ENCODE peak calls at places on chromosomes 3 and 15, in six cellular contexts. K, E, W, G, U and Q are unnamed samples.

GRCh38 chr3:190972840-190973270 is 110.4 kb upstream of the GMNC start:
- DNase-seq in K (no peak), W (no peak), U (no peak), E (no peak), G (no peak), Q (peak)

GRCh38 chr15:60932051-60932915 is 296.8 kb downstream of the RORA start:
- DNase-seq in E (no peak), K (peak), U (no peak), W (peak), G (peak), Q (peak)

GRCh38 chr3:8145661-8146060 is 356.0 kb upstream of the LMCD1 start:
- DNase-seq in K (no peak), G (no peak), E (no peak), W (no peak), U (no peak), Q (no peak)

GRCh38 chr15:41695750-41696436 is 35.7 kb downstream of the MGA start:
- DNase-seq in G (peak), W (no peak), U (no peak), E (no peak), K (peak), Q (peak)

GRCh38 chr15:66842710-66843441 is 140.8 kb downstream of the SMAD6 start:
- DNase-seq in U (peak), E (peak), G (peak), W (peak), K (no peak), Q (peak)

GRCh38 chr3:48222616-48223513 is at the start of gene CAMP:
- DNase-seq in W (peak), G (peak), E (peak), K (no peak), U (peak), Q (peak)

GRCh38 chr3:116052602-116053001 is 392.7 kb downstream of the LSAMP start:
- DNase-seq in W (no peak), G (no peak), K (no peak), E (no peak), U (no peak), Q (no peak)

GRCh38 chr3:158668506-158668905 is 3.9 kb downstream of the LXN start:
- DNase-seq in G (peak), E (no peak), W (no peak), K (no peak), U (no peak), Q (peak)

GRCh38 chr15:70488002-70488605 is 275.3 kb downstream of the UACA start:
- DNase-seq in W (peak), G (peak), E (peak), U (peak), K (no peak), Q (no peak)

GRCh38 chr15:99441871-99442267 is 123.9 kb upstream of the MEF2A start:
- DNase-seq in G (no peak), E (no peak), U (no peak), K (no peak), W (no peak), Q (no peak)

GRCh38 chr3:30631237-30631961 is 25.0 kb downstream of the TGFBR2 start:
- DNase-seq in U (no peak), K (peak), W (no peak), E (no peak), G (peak), Q (no peak)

GRCh38 chr3:194275231-194275671 is 75.9 kb downstream of the CPN2 start:
- DNase-seq in K (no peak), U (no peak), G (peak), W (no peak), E (peak), Q (no peak)

GRCh38 chr3:58580826-58581327 is 3.7 kb upstream of the FAM107A start:
- DNase-seq in K (no peak), G (no peak), U (no peak), W (no peak), E (no peak), Q (no peak)

GRCh38 chr3:18111702-18112311 is 313.3 kb downstream of the SATB1 start:
- DNase-seq in K (peak), G (peak), E (no peak), U (no peak), W (no peak), Q (no peak)

GRCh38 chr3:99789322-99789721 is 28.3 kb upstream of the CMSS1 start:
- DNase-seq in G (peak), E (peak), W (no peak), K (peak), U (no peak), Q (no peak)

GRCh38 chr3:159941043-159941994 is 47.3 kb upstream of the IL12A start:
- DNase-seq in G (no peak), W (no peak), K (no peak), E (no peak), U (no peak), Q (no peak)

GRCh38 chr3:124428372-124429128 is 301.7 kb upstream of the UMPS start:
- DNase-seq in G (no peak), W (no peak), U (no peak), K (no peak), E (no peak), Q (no peak)

GRCh38 chr3:186964071-186964470 is 33.7 kb downstream of the ST6GAL1 start:
- DNase-seq in E (no peak), K (no peak), G (no peak), W (no peak), U (no peak), Q (no peak)

GRCh38 chr15:61030451-61030850 is 198.7 kb downstream of the RORA start:
- DNase-seq in G (no peak), W (no peak), E (no peak), U (no peak), K (no peak), Q (no peak)

GRCh38 chr3:174355505-174355904 is 503.6 kb upstream of the NAALADL2 start:
- DNase-seq in K (peak), W (no peak), G (peak), U (no peak), E (no peak), Q (no peak)

GRCh38 chr3:58880182-58880581 is 169.6 kb downstream of the CFAP20DC start:
- DNase-seq in E (no peak), K (no peak), W (no peak), U (no peak), G (no peak), Q (no peak)

GRCh38 chr3:53101956-53102355 is 28.3 kb downstream of the RFT1 start:
- DNase-seq in K (no peak), W (no peak), E (no peak), G (no peak), U (no peak), Q (no peak)

GRCh38 chr15:61226313-61227250 is 2.5 kb downstream of the RORA start:
- DNase-seq in U (no peak), W (no peak), K (no peak), G (no peak), E (no peak), Q (no peak)

GRCh38 chr3:43478380-43478779 is 143.4 kb downstream of the ANO10 start:
- DNase-seq in W (no peak), G (no peak), E (no peak), K (no peak), U (no peak), Q (no peak)

GRCh38 chr15:25439456-25439836 is 622 bp upstream of the UBE3A start:
- DNase-seq in W (no peak), E (no peak), K (peak), G (peak), U (no peak), Q (no peak)

GRCh38 chr3:15630646-15631350 is 29.3 kb downstream of the BTD start:
- DNase-seq in E (no peak), U (no peak), W (no peak), G (peak), K (no peak), Q (peak)
- H3K4me3 ChIP-seq in E (no peak), U (no peak), W (no peak), G (peak), K (peak), Q (peak)

DNA sequence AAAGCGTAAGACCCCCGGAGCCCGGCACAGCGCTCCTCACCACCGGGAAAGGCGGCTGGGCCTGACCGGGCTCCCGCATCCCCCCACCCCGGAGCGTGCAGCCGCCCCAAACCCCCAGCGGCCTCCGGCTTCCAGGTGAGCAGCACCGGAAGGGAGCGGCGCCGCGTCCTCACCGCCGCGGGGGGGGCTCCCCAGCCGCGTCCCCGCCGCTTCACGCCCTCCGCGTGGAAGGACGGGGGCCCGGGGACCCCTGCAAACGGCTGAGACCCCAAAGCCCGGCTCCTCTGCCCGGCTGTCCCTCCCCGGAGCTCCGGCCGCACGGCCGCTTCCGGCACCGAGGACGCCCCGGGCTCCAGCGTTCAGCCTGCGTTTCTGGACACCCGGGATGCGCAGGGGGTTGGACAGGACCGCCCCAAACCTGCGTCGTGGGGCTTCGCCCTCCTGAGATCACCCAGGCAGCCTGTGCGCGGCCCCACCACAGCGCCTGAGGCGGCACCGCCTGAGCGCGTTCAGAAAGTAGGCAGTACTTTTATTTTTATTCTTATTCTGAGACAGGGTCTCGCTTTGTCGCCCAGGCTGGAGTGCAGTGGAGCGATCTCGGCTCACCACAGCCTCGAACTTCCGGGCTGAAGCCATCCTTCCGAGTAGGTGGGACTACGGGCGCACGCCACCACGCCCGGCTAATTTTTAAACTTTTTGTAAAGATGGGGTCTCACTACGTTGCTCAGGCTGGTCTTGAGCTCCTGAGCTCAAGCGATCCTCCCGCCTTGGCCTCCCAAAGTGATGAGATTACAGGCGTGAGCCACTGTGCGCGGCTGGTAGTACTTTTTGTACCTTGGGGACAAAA is 51.6 kb upstream of the BLM start:
- DNase-seq in K (peak), W (peak), E (peak), G (peak), U (peak), Q (no peak)
- H3K4me3 ChIP-seq in K (peak), W (peak), E (peak), G (peak), U (peak), Q (peak)

DNA sequence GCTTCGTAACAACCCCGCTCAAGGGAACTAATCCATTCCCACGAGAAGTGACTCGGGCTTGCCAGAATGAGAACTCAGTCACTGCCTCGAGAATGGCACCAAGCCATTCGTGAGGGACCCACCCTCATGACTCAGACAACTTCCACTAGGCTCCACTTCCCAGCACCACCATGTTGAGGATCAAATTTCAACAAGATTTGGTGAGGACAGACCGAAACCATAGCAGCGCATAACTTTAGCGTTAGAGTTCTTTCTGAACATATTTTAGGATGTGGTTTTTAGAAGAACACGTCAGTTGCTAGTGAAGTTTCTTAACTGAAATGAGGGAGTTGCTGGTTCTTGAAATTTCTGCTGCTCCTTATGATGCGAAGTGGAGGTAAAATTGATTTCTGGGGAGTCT is 13.5 kb downstream of the PTPRG start:
- DNase-seq in W (no peak), K (no peak), E (no peak), U (no peak), G (peak), Q (peak)
- H3K4me3 ChIP-seq in W (no peak), K (no peak), E (no peak), U (no peak), G (no peak), Q (no peak)

DNA sequence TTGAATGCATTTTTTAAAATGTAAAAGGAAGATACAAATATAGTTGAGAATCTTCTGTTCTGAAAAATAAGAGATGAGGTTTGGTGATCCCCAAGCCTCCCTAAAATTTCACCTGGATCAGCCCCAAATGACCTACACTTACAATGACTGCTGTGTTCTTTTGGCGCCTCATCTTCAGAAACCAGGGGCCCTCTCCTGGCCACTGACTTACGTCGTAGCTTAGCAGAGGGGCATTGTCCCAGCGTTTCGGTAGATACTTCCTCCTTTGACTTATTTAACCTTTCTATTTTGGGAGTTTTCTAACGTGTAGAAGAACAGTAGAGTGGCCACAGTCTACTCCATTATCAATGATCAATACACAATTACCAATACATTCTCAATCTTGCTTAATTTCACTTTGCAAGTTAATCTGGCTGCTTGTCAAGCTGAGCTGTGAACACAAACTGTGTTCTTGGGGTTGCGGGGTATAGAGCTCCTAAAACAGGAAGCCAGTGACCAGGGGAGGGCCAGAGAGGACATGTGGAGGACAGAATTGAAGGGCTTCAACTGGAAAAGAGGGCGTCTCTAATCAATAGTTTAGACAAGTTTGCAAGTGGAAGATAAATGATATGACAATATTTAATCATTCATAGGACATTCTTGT is 419.4 kb downstream of the LPP start:
- DNase-seq in E (no peak), G (no peak), K (no peak), W (no peak), U (no peak), Q (no peak)
- H3K4me3 ChIP-seq in E (no peak), G (no peak), K (no peak), W (no peak), U (no peak), Q (no peak)

DNA sequence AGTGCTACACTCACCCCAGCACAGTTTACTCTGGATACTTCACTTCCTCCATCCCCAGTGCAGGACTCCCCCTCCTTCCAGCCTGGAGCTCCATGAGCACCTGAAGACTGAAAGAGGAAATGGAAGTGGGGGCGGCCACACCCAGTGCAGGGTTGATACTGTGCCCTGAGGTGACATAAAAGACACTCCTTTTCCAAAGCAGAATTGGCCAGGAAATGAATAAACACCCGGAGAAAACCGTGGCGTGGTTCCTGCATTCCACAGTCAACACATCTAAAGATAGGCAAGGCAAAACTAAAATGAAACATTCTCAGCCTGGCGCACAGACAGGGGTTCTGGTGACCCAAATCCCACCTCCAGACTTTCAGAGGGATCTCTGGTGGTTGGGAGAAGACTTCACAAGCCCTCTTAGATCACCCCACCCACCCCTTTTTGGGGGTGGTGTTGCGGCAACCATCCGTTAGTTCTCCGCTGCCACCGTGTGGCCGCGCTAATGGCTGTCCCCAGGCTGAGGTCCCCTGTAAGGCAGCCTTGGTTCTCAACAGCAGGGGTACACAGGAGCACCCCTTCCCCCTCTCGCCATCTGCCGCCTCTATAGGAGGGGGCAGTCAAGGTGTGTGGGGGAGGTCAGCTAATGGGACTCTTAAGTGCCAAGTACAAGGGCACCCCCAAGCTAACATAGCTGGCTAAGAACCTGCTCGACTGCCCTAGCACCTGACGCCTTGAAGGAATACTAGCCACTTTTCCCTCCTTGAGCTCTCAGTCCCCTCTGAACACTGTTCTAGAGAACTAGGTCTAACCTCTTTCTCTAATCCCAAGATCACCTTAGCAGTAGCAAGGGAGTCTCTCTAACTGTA is 2.6 kb upstream of the MST1R start:
- DNase-seq in G (peak), K (peak), U (peak), E (peak), W (peak), Q (no peak)
- H3K4me3 ChIP-seq in G (peak), K (peak), U (no peak), E (no peak), W (no peak), Q (peak)

GRCh38 chr15:64896371-64897069 is 15.2 kb upstream of the ANKDD1A start:
- DNase-seq in K (no peak), G (no peak), U (no peak), E (no peak), W (no peak), Q (no peak)

GRCh38 chr15:64893481-64894394 is 18.0 kb upstream of the ANKDD1A start:
- DNase-seq in W (peak), E (peak), U (peak), G (peak), K (peak), Q (peak)

GRCh38 chr15:64894395-64895056 is 17.2 kb upstream of the ANKDD1A start:
- DNase-seq in G (no peak), U (peak), W (no peak), E (no peak), K (no peak), Q (no peak)

GRCh38 chr15:64897345-64897985 is 14.2 kb upstream of the ANKDD1A start:
- DNase-seq in K (no peak), W (peak), G (peak), U (peak), E (peak), Q (peak)

DNA sequence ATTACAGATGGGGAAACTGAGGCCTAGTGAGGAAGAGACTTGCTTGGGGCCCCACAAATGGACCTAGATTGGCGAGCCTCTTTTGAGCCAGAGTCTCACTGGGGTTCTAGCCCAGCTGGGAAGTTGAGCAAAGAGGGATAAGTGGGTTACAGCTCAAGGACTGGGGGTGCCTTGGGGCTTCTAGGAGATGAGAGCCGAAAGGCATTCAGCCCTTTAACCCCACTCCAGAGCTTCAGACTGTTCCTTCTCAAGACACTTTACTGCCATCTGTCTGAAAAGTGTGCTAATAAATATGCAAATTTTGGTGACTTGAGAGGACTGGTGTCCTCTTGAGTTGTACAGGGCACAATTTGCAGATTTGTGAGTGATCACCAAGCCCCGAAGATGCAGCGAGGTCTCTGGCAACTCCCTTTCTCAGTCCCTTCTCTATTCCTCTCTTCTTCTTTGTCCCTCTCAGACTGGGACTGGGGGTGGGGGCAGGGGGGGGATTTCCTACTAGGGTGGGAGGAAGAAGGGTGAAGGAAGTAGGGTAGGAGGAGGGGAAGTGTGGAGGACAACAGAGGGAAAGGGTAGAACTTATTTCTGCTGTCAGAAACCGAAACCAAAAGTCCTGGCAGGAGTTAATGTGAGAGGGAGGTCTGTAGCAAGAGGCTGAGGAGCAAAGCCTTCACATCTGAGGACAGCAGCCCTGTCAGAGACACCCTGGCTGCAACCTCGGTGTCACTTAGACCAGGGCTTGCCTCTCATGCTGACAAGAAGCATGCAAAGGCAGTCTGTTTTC is 16.2 kb upstream of the ANKDD1A start:
- DNase-seq in W (no peak), E (no peak), U (peak), G (peak), K (no peak), Q (no peak)
- H3K4me3 ChIP-seq in W (no peak), E (no peak), U (no peak), G (no peak), K (no peak), Q (no peak)

DNA sequence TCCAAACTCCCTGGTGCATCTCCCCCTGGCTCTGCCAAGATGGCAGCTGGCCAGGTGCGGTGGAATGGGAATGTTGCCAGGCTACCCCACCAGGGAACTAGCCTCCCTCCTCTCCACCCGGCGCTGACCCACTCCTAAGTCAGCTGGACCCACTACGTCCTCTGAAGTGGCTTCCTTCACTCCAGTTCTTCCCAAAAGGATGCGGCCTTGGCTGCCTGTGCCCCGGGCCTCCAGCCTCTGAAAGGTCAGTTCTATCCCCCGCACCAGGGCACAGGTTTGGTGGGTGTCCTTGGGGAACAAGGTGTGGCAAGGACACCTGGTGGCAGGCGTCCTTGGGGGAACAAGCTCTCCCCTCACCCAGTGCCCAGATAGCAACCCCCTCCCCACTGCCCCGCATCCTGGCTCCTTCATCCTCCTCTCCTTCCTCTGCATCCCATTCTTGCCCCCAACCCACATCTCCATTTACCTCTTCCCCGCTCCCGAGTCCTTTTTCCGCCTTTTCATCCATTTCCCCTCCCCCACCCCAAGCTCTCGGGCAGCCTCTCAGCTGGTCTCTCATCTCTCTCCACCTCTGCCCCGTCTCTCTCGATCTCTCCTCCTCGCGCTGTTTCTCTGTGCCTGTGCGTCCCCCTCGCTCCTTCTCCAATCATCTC is 54.0 kb downstream of the LHFPL4 start:
- DNase-seq in U (no peak), G (no peak), W (no peak), E (no peak), K (no peak), Q (no peak)
- H3K4me3 ChIP-seq in U (no peak), G (no peak), W (no peak), E (no peak), K (no peak), Q (peak)

GRCh38 chr3:27724459-27725197 is 2.5 kb upstream of the EOMES start:
- DNase-seq in U (no peak), G (no peak), W (no peak), E (no peak), K (no peak), Q (no peak)
- H3K4me3 ChIP-seq in U (no peak), G (no peak), W (no peak), E (no peak), K (no peak), Q (no peak)